ENCODE peak calls at places on chromosomes 3 and 15, in six cellular contexts. E is sigmoid colon, G is stomach, R is mucosa of descending colon, D is BJ, U is thoracic aorta. O is an unnamed sample.

GRCh38 chr3:126753191-126754160 is 49.4 kb downstream of the CHCHD6 start:
- DNase-seq in E (no peak), D (peak; percentile 10), R (no peak), G (no peak), U (no peak), O (no peak)

GRCh38 chr3:30464381-30464780 is 142.0 kb upstream of the TGFBR2 start:
- DNase-seq in G (no peak), R (no peak), U (no peak), E (no peak), D (no peak), O (no peak)

GRCh38 chr3:48919215-48920138 is 835 bp downstream of the ARIH2 start:
- DNase-seq in G (peak; percentile 28), E (no peak), D (no peak), U (no peak), R (peak; percentile 38), O (peak; percentile 34)

GRCh38 chr15:56693761-56694160 is 39.5 kb downstream of the ZNF280D start:
- DNase-seq in R (no peak), D (no peak), E (no peak), U (no peak), G (no peak), O (no peak)

GRCh38 chr15:71107501-71107815 is 7.8 kb upstream of the THSD4 start:
- DNase-seq in D (no peak), E (no peak), G (no peak), R (no peak), U (no peak), O (peak; percentile 4)

GRCh38 chr3:171880471-171880870 is 37.3 kb downstream of the TMEM212 start:
- DNase-seq in G (no peak), U (no peak), E (no peak), R (no peak), D (no peak), O (no peak)

GRCh38 chr15:72375501-72375845 is 341 bp downstream of the HEXA start:
- DNase-seq in R (no peak), U (no peak), D (no peak), E (no peak), G (peak; percentile 77), O (peak; percentile 69)

GRCh38 chr3:172787746-172788145 is 37.2 kb downstream of the ECT2 start:
- DNase-seq in D (no peak), U (no peak), E (no peak), G (no peak), R (no peak), O (no peak)

GRCh38 chr3:108118038-108118727 is 27.4 kb upstream of the CD47 start:
- DNase-seq in R (no peak), G (no peak), D (no peak), U (no peak), E (no peak), O (no peak)

GRCh38 chr15:55587321-55588069 is 650 bp downstream of the PYGO1 start:
- DNase-seq in E (peak; percentile 66), U (no peak), D (no peak), R (no peak), G (no peak), O (peak; percentile 17)

GRCh38 chr3:123765475-123766166 is 118.5 kb downstream of the MYLK start:
- DNase-seq in U (no peak), G (no peak), E (no peak), D (no peak), R (no peak), O (peak; percentile 5)

GRCh38 chr15:66657062-66658020 is 44.7 kb upstream of the SMAD6 start:
- DNase-seq in R (no peak), D (peak; percentile 13), U (no peak), E (no peak), G (no peak), O (no peak)

GRCh38 chr3:25547103-25547502 is 117.6 kb downstream of the TOP2B start:
- DNase-seq in U (no peak), R (no peak), G (no peak), E (no peak), D (no peak), O (no peak)

GRCh38 chr3:102979682-102980378 is 545.0 kb downstream of the ZPLD1 start:
- DNase-seq in R (peak; percentile 27), D (peak; percentile 75), G (peak; percentile 29), U (peak; percentile 73), E (peak; percentile 94), O (peak; percentile 29)

GRCh38 chr15:99967841-99968371 is 234.7 kb upstream of the LYSMD4 start:
- DNase-seq in E (peak; percentile 27), G (peak; percentile 18), D (no peak), U (no peak), R (no peak), O (no peak)

GRCh38 chr3:186025161-186025560 is 83.7 kb downstream of the ETV5 start:
- DNase-seq in E (no peak), U (no peak), R (no peak), G (no peak), D (no peak), O (no peak)

DNA sequence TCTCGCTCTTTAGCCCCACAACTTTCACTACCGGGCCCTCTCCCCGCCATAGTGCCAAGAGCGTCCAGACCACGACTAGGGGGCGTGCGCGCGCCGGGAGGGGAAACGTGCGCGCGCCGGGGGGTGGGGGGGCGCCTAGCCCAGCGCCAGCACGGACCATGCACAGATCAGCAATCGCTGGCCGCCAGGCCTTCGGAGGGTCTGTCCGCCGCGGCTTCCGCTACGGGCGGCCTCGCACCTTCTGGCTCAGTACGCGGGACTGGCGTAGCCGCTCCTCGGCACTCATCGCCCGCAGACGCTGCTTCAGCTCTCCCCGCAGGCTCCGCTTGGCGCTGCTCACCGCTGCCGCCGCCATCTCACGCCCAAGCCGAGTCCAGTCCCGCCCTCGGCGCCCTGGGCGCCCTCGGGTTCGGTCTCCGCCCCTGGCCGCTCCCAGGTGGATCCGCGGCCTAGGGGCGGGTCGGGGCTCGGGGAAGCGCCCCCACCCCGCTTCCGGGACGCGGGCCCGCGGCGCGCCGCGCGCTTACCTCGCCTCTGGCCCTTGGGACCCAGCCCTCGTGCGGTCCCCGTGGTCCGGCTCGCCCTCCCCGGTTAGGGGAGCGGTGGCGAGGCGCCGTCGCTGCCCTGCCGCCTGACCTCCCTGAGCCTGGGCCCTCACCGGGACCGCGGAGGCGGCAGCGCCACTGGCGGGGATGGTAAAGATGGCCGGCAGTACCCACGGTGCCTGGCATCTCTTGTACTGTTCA is at the start of gene MTHFS:
- DNase-seq in R (peak; percentile 92), E (peak; percentile 82), D (no peak), G (peak; percentile 81), U (peak; percentile 7), O (peak; percentile 84)
- TF ChIP-seq CTCF in R (no peak), E (no peak), D (peak; percentile 70), G (peak; percentile 59), U (peak; percentile 27), O (peak; percentile 34)

GRCh38 chr3:117165611-117166051 is 456.1 kb downstream of the TUSC7 start:
- DNase-seq in D (peak; percentile 43), R (no peak), E (no peak), U (no peak), G (no peak), O (no peak)
- H3K4me3 ChIP-seq in D (no peak overlapping the region), R (no peak overlapping the region), E (no peak overlapping the region), U (no peak overlapping the region), G (no peak overlapping the region), O (no peak overlapping the region)

GRCh38 chr3:39108309-39108708 is 829 bp downstream of the TTC21A start:
- DNase-seq in D (no peak), U (no peak), R (no peak), E (no peak), G (no peak), O (peak; percentile 18)

GRCh38 chr3:39106281-39107055 is 959 bp downstream of the GORASP1 start:
- DNase-seq in U (no peak), D (no peak), E (no peak), R (no peak), G (no peak), O (no peak)

GRCh38 chr3:39107874-39108308 is 411 bp downstream of the TTC21A start:
- DNase-seq in R (no peak), G (no peak), E (no peak), D (no peak), U (no peak), O (no peak)

GRCh38 chr3:39105687-39106063 is 1.8 kb downstream of the GORASP1 start:
- DNase-seq in R (no peak), D (no peak), U (no peak), G (no peak), E (no peak), O (no peak)

DNA sequence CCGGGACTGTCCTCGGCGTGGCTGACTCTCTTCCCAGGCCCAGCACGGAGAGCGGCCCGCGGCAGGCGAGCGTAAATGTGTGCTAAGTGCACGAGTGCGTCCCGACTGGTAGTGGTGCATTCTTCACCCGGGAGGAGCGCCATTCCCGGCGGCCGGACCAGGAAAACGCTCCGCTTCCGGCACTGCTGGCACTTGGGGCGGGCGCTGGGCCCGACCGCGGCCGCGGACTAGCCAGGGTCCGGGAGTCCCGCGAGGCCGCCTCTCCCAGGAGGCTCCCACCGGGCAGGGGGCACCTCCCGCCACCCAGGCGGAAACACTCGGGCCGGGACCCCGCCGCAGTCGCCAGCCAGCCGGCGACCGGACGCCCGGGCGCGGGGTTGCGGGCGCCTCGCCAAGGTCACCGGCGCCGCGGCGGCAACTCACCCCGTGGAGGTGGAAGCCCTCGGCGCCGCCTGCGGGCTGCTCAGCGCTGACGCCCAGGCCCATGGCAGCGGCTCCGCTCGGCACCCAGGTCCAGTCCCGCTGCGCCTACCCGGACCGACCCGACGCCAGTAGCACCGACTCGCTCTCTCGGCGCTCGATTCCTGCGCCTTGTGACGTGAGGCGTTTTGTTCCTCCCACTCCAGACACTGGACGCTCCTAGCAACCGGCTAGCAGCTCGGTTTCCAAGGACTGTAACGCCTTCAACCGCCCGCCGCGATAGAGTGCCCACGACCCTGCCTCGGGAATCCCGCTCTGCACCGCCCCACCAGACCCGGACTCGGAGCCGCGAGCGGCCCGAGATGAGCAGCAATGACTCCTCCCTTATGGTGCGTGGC is at the start of the genes GORASP1 and TTC21A:
- DNase-seq in R (peak; percentile 89), U (peak; percentile 58), E (peak; percentile 96), D (peak; percentile 41), G (peak; percentile 89), O (peak; percentile 93)
- TF ChIP-seq CTCF in R (no peak), U (no peak), E (no peak), D (no peak), G (no peak), O (no peak)

GRCh38 chr15:41256103-41256502 is 25.0 kb downstream of the CHP1 start:
- DNase-seq in E (no peak), R (no peak), U (no peak), G (no peak), D (no peak), O (no peak)

GRCh38 chr15:41254560-41254959 is 23.5 kb downstream of the CHP1 start:
- DNase-seq in E (no peak), G (no peak), D (no peak), U (no peak), R (no peak), O (no peak)

GRCh38 chr15:41259546-41260189 is 28.6 kb downstream of the CHP1 start:
- DNase-seq in G (peak; percentile 40), U (no peak), D (no peak), R (peak; percentile 81), E (no peak), O (peak; percentile 72)

GRCh38 chr15:41258706-41259471 is 27.8 kb downstream of the CHP1 start:
- DNase-seq in G (peak; percentile 43), D (peak; percentile 4), E (no peak), R (no peak), U (no peak), O (peak; percentile 38)

DNA sequence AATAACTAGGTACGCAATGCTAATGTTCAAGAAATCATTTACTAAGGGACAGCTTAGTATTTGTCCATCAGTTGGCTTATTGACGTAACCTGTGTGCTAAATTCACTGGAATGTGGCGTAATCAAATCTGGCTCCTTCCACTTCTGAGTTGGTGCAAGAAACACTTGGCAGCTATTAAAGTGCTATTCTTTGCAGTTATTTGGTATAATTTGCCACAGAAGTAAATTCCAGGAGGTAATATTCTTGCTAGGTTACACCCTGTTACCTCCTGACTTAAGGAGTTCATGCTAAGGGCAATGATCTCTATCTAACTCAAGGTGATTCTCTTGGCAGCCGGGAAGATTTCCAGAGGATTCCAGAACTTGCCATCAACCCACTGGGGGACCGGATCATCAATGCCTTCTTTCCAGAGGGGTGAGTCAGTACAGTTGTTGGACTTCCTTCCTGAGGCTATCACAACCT is 25.5 kb downstream of the CHP1 start:
- DNase-seq in U (no peak), D (no peak), E (no peak), R (no peak), G (no peak), O (peak; percentile 34)
- H3K4me3 ChIP-seq in U (no peak overlapping the region), D (no peak overlapping the region), E (no peak overlapping the region), R (no peak overlapping the region), G (no peak overlapping the region), O (no peak overlapping the region)